ENCODE peak calls at places on chromosomes 1 and 21, in seven cellular contexts. B is stimulated activated CD4-positive, alpha-beta T cell treated with anti-CD3 and anti-CD28 coated beads, Interleukin-2, amount 100 ng/mL, for 48 hours; U is activated CD4-positive, alpha-beta T cell treated with anti-CD3 and anti-CD28 coated beads, Interleukin-2, amount 10 ng/mL, durations not matched to agents 7 days and 5 days; L is B cell; V is HEK293T; C is stimulated activated CD8-positive, alpha-beta memory T cell treated with anti-CD3 and anti-CD28 coated beads, Interleukin-7, amount 100 ng/mL, for 1 hour; F is GM20000. Z is an unnamed sample.

GRCh38 chr1:13930151-13930550 is 230.2 kb downstream of the PRDM2 start:
- DNase-seq in U (peak), L (no peak), F (peak), C (no peak), V (no peak), B (peak), Z (peak)

GRCh38 chr1:38512024-38512623 is 347.4 kb downstream of the RRAGC start:
- DNase-seq in L (no peak), U (no peak), B (no peak), F (no peak), V (no peak), C (no peak), Z (no peak)

GRCh38 chr1:23126200-23126599 is 42.5 kb downstream of the LUZP1 start:
- DNase-seq in C (no peak), F (no peak), V (no peak), B (no peak), L (no peak), U (no peak), Z (no peak)

GRCh38 chr21:35226960-35227741 is 178.0 kb upstream of the RUNX1 start:
- DNase-seq in B (no peak), F (peak), C (no peak), U (peak), V (no peak), L (no peak), Z (no peak)

GRCh38 chr1:46094454-46094853 is 38.0 kb downstream of the PIK3R3 start:
- DNase-seq in L (no peak), U (no peak), V (no peak), B (no peak), F (no peak), C (no peak), Z (no peak)

GRCh38 chr1:36008546-36009197 is 75.2 kb upstream of the TEKT2 start:
- DNase-seq in B (no peak), C (no peak), F (no peak), U (no peak), L (no peak), V (no peak), Z (no peak)

GRCh38 chr1:231040800-231041704 is 998 bp upstream of the FAM89A start:
- DNase-seq in F (no peak), B (no peak), V (peak), L (no peak), U (no peak), C (no peak), Z (peak)

GRCh38 chr21:45534591-45535331 is 7.5 kb downstream of the SLC19A1 start:
- DNase-seq in V (no peak), B (no peak), F (no peak), C (no peak), L (no peak), U (no peak), Z (no peak)

GRCh38 chr1:174975764-174976163 is 24.0 kb upstream of the CACYBP start:
- DNase-seq in U (no peak), V (no peak), C (no peak), F (no peak), L (no peak), B (no peak), Z (no peak)

GRCh38 chr1:161250829-161251228 is 7.7 kb upstream of the PCP4L1 start:
- DNase-seq in U (no peak), V (no peak), L (no peak), B (no peak), F (no peak), C (no peak), Z (no peak)

GRCh38 chr1:105793541-105794146 is 1262.8 kb upstream of the PRMT6 start:
- DNase-seq in B (peak), L (peak), C (no peak), V (peak), F (peak), U (peak), Z (peak)

GRCh38 chr1:98963359-98963758 is 41.3 kb downstream of the PLPPR5 start:
- DNase-seq in C (no peak), F (no peak), B (no peak), V (no peak), L (no peak), U (no peak), Z (no peak)

GRCh38 chr1:98340511-98340910 is 321.0 kb upstream of the SNX7 start:
- DNase-seq in C (no peak), L (no peak), U (no peak), B (no peak), F (no peak), V (no peak), Z (no peak)

GRCh38 chr1:32106663-32107273 is 1.1 kb upstream of the KPNA6 start:
- DNase-seq in U (no peak), F (no peak), V (no peak), B (no peak), C (no peak), L (no peak), Z (no peak)

GRCh38 chr1:204692852-204693356 is 7.4 kb upstream of the LRRN2 start:
- DNase-seq in C (no peak), F (no peak), L (no peak), B (no peak), V (no peak), U (no peak), Z (no peak)

GRCh38 chr1:228434674-228435073 is 18.0 kb upstream of the TRIM17 start:
- DNase-seq in L (no peak), V (no peak), F (no peak), U (no peak), C (no peak), B (no peak), Z (peak)

GRCh38 chr1:156801409-156802121 is 15.1 kb downstream of the SH2D2A start:
- DNase-seq in U (no peak), L (no peak), F (no peak), V (no peak), C (no peak), B (no peak), Z (peak)

GRCh38 chr1:154493276-154493675 is 8.7 kb upstream of the TDRD10 start:
- DNase-seq in U (peak), B (no peak), C (no peak), F (peak), L (peak), V (no peak), Z (no peak)

GRCh38 chr21:33642896-33643657 is 776 bp downstream of the ITSN1 start:
- DNase-seq in U (no peak), V (peak), C (no peak), B (peak), L (no peak), F (peak), Z (peak)

GRCh38 chr1:95069711-95070093 is 3.0 kb downstream of the ALG14 start:
- DNase-seq in B (no peak), V (no peak), C (no peak), U (no peak), F (no peak), L (no peak), Z (no peak)

GRCh38 chr1:3491291-3492246 is 37.1 kb downstream of the ARHGEF16 start:
- DNase-seq in B (peak), C (peak), L (peak), V (peak), F (peak), U (peak), Z (peak)

GRCh38 chr1:248818505-248819374 is 7.0 kb downstream of the SH3BP5L start:
- DNase-seq in C (no peak), V (no peak), F (peak), U (no peak), L (no peak), B (no peak), Z (no peak)

GRCh38 chr1:166900987-166901386 is 24.9 kb upstream of the TADA1 start:
- DNase-seq in V (no peak), C (no peak), U (no peak), B (no peak), L (no peak), F (no peak), Z (no peak)

GRCh38 chr1:204134103-204134502 is 17.7 kb downstream of the ETNK2 start:
- DNase-seq in U (no peak), F (no peak), V (no peak), L (no peak), B (no peak), C (no peak), Z (no peak)

GRCh38 chr1:21951576-21951870 is 14.4 kb upstream of the HSPG2 start:
- DNase-seq in V (no peak), F (no peak), L (no peak), U (no peak), B (no peak), C (no peak), Z (no peak)

Z was measured in A673.